ENCODE peak calls at places on chromosomes 6 and 20, in four cellular contexts. T is ovary, Z is astrocyte of the spinal cord, O is fibroblast of mammary gland. D is an unnamed sample.

GRCh38 chr6:37630281-37630799 is 67.3 kb downstream of the MDGA1 start:
- DNase-seq in T (no peak), Z (peak), O (peak), D (no peak)

GRCh38 chr20:919491-919916 is 3.4 kb upstream of the ANGPT4 start:
- DNase-seq in T (no peak), Z (no peak), O (no peak), D (no peak)

GRCh38 chr6:108874470-108875160 is 26.4 kb downstream of the ARMC2 start:
- DNase-seq in T (no peak), Z (peak), O (peak), D (no peak)

GRCh38 chr6:41682497-41682961 is 44.3 kb downstream of the MDFI start:
- DNase-seq in T (peak), Z (peak), O (no peak), D (no peak)

GRCh38 chr20:11195899-11196558 is 522.2 kb upstream of the JAG1 start:
- DNase-seq in T (no peak), Z (peak), O (peak), D (no peak)

GRCh38 chr6:30979690-30980089 is 3.8 kb upstream of the MUC21 start:
- DNase-seq in T (no peak), Z (no peak), O (no peak), D (no peak)

GRCh38 chr6:89694428-89694827 is 55.9 kb upstream of the LYRM2 start:
- DNase-seq in T (no peak), Z (no peak), O (no peak), D (no peak)

GRCh38 chr6:123091896-123092271 is 95.8 kb downstream of the CLVS2 start:
- DNase-seq in T (no peak), Z (no peak), O (no peak), D (no peak)

GRCh38 chr20:50572922-50573777 is 63.0 kb downstream of the PTPN1 start:
- DNase-seq in T (peak), Z (peak), O (peak), D (no peak)

GRCh38 chr6:33577718-33578117 is 2.4 kb downstream of the BAK1 start:
- DNase-seq in T (no peak), Z (no peak), O (no peak), D (no peak)

GRCh38 chr20:6558361-6558760 is 209.1 kb upstream of the BMP2 start:
- DNase-seq in T (no peak), Z (no peak), O (peak), D (no peak)

GRCh38 chr6:139640453-139640852 is 266.0 kb upstream of the CITED2 start:
- DNase-seq in T (no peak), Z (peak), O (no peak), D (no peak)

GRCh38 chr6:130760006-130760405 is 67.2 kb upstream of the SMLR1 start:
- DNase-seq in T (no peak), Z (peak), O (peak), D (no peak)

GRCh38 chr6:3847521-3847920 is 1.7 kb upstream of the FAM50B start:
- DNase-seq in T (no peak), Z (no peak), O (no peak), D (no peak)

GRCh38 chr6:11815231-11815630 is 36.6 kb upstream of the ADTRP start:
- DNase-seq in T (no peak), Z (peak), O (peak), D (no peak)

GRCh38 chr6:138593100-138593877 is 94.0 kb upstream of the NHSL1 start:
- DNase-seq in T (no peak), Z (peak), O (peak), D (no peak)

GRCh38 chr6:35962779-35963570 is 42.1 kb upstream of the SRPK1 start:
- DNase-seq in T (no peak), Z (no peak), O (no peak), D (no peak)

GRCh38 chr6:143773503-143773902 is 69.6 kb upstream of the LTV1 start:
- DNase-seq in T (no peak), Z (no peak), O (peak), D (no peak)

GRCh38 chr6:108732101-108732870 is 115.9 kb upstream of the ARMC2 start:
- DNase-seq in T (no peak), Z (no peak), O (peak), D (no peak)

GRCh38 chr6:38638941-38639497 is 710 bp downstream of the BTBD9 start:
- DNase-seq in T (no peak), Z (peak), O (peak), D (peak)

GRCh38 chr6:168116975-168117899 is 38.2 kb upstream of the FRMD1 start:
- DNase-seq in T (no peak), Z (no peak), O (no peak), D (no peak)

GRCh38 chr6:85680388-85680787 is 37.7 kb upstream of the SYNCRIP start:
- DNase-seq in T (no peak), Z (no peak), O (peak), D (no peak)

GRCh38 chr6:11277275-11278206 is 45.1 kb upstream of the NEDD9 start:
- DNase-seq in T (no peak), Z (peak), O (peak), D (no peak)

GRCh38 chr6:4651831-4652467 is 124.3 kb upstream of the CDYL start:
- DNase-seq in T (no peak), Z (no peak), O (no peak), D (no peak)

GRCh38 chr6:107550241-107550840 is 60.4 kb downstream of the SOBP start:
- DNase-seq in T (no peak), Z (no peak), O (no peak), D (no peak)

GRCh38 chr6:107554918-107555317 is 65.0 kb downstream of the SOBP start:
- DNase-seq in T (no peak), Z (no peak), O (no peak), D (no peak)

GRCh38 chr6:107547061-107547840 is 57.3 kb downstream of the SOBP start:
- DNase-seq in T (no peak), Z (no peak), O (no peak), D (no peak)

GRCh38 chr6:107554326-107554725 is 64.4 kb downstream of the SOBP start:
- DNase-seq in T (no peak), Z (no peak), O (no peak), D (no peak)

DNA sequence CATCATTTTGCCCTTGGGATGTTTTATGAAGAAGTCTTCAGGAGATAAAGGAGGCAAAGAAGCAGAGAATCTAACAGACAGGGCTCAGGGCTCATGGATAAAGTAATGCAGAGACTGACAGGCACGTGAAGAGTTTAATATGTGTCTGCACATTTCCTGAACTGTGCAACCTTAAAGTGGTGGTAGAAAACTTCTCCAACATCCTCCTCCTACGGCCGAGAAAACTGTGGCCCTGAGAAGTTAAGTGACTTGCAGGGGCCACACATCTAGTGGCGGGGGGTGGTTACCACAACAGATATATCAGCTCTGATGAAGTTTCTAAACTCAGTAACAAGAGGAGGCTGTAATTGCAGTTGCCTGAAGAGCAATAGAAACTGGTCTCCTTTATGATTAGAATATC is 61.0 kb downstream of the SOBP start:
- DNase-seq in T (no peak), Z (no peak), O (no peak), D (no peak)
- TF ChIP-seq CTCF in T (no peak), Z (no peak), O (no peak), D (no peak)

DNA sequence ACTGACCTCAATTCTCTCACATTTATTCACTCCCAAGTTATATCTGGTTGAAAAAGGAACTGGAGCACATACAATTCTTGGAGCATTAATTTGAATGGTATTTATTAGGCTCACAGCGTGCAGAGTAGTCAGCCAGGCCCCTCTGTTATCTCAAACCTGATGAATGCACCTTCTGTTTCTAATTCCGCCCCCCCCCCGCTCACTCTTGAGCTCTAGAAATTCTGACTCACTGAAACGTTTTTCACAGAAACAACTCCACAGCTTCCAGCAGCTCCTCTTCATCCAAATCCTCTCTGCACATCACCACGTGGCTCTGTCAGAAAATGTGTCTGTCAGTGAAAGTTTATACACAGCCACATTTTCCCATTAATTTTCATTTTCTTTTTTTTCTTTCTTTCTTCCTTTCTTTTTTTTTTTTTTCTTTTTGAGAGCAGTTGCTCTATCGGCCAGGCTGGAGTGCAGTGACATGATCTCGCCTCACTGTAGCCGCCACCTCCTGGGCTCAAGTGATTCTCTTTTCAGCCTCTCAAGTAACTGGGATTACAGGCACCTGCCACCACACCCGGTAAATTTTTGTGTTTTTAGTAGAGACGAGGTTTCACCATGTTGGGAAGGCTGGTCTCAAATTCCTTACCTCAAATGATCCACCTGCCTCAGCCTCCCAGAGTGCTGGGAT is 109.4 kb downstream of the TBXT start:
- DNase-seq in T (peak), Z (peak), O (peak), D (no peak)
- TF ChIP-seq CTCF in T (no peak), Z (no peak), O (no peak), D (no peak)

GRCh38 chr20:19784511-19785172 is 26.6 kb downstream of the RIN2 start:
- DNase-seq in T (peak), Z (peak), O (peak), D (no peak)

GRCh38 chr20:19783966-19784401 is 25.9 kb downstream of the RIN2 start:
- DNase-seq in T (no peak), Z (peak), O (no peak), D (no peak)

GRCh38 chr20:19786311-19786710 is 28.3 kb downstream of the RIN2 start:
- DNase-seq in T (no peak), Z (peak), O (peak), D (no peak)

GRCh38 chr20:19785886-19786285 is 27.8 kb downstream of the RIN2 start:
- DNase-seq in T (no peak), Z (no peak), O (no peak), D (no peak)

DNA sequence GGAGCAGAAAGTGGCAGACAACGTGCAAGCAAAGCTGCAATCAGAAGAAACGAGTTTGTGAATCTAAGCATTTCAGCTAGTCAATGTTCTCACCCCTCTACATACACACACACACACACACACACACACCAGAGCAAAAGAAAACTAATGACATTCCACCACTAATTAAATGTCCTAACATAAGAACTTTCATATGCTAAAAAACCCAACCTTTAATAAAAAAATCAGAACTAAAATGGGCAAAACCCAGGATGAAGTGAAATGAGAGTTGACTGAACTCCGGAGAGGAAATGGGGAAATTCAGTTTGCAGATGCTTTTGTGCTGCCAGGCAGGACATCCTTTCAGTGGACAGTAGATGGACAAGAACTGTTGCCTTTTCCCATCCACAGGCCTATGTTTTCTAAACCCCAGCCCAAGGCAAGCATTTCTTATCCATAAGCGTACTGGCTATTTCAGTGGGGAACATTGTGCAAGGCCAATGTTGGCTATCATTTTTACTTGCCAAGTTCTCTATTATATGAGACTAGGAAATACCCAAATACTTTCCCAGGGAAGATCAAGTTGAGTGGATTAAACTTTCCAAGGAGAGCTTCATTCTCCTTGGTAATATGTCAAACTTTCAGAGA is 27.2 kb downstream of the RIN2 start:
- DNase-seq in T (no peak), Z (peak), O (peak), D (no peak)
- TF ChIP-seq CTCF in T (no peak), Z (no peak), O (no peak), D (no peak)

GRCh38 chr20:46011631-46012482 is 3.1 kb downstream of the MMP9 start:
- DNase-seq in T (peak), Z (no peak), O (peak), D (no peak)
- TF ChIP-seq CTCF in T (no peak), Z (peak), O (peak), D (peak)

D was measured in progenitor cell of endocrine pancreas.